ENCODE peak calls at places on chromosomes 1 and 21, in seven cellular contexts. One of them, this sample, is unnamed.

GRCh38 chr1:172909606-172910326 is 141.0 kb downstream of the TNFSF18 start:
- DNase-seq in PC-3: peak; percentile 98
- DNase-seq in A549: peak; percentile 37
- DNase-seq in HepG2: no peak
- DNase-seq in IMR-90: peak; percentile 100
- DNase-seq in Peyer's patch: no peak
- DNase-seq in tibial nerve: no peak
- DNase-seq in this sample: no peak

GRCh38 chr1:209375681-209376360 is 207.7 kb upstream of the CAMK1G start:
- DNase-seq in IMR-90: peak; percentile 71
- DNase-seq in A549: no peak
- DNase-seq in tibial nerve: no peak
- DNase-seq in HepG2: no peak
- DNase-seq in PC-3: peak; percentile 67
- DNase-seq in Peyer's patch: no peak
- DNase-seq in this sample: no peak

GRCh38 chr1:54502342-54502741 is 45.7 kb upstream of the ACOT11 start:
- DNase-seq in IMR-90: no peak
- DNase-seq in Peyer's patch: no peak
- DNase-seq in PC-3: no peak
- DNase-seq in A549: no peak
- DNase-seq in HepG2: no peak
- DNase-seq in tibial nerve: no peak
- DNase-seq in this sample: no peak

GRCh38 chr1:74193908-74194307 is 4.1 kb downstream of the LRRIQ3 start:
- DNase-seq in tibial nerve: no peak
- DNase-seq in HepG2: peak; percentile 1
- DNase-seq in IMR-90: peak; percentile 79
- DNase-seq in Peyer's patch: no peak
- DNase-seq in A549: no peak
- DNase-seq in PC-3: peak; percentile 24
- DNase-seq in this sample: no peak

GRCh38 chr1:168386949-168387586 is 106.4 kb downstream of the TBX19 start:
- DNase-seq in A549: peak; percentile 64
- DNase-seq in PC-3: peak; percentile 59
- DNase-seq in tibial nerve: no peak
- DNase-seq in Peyer's patch: no peak
- DNase-seq in HepG2: no peak
- DNase-seq in IMR-90: no peak
- DNase-seq in this sample: peak; percentile 78

GRCh38 chr1:203320546-203321272 is 15.4 kb downstream of the BTG2 start:
- DNase-seq in Peyer's patch: peak; percentile 67
- DNase-seq in A549: no peak
- DNase-seq in IMR-90: peak; percentile 63
- DNase-seq in HepG2: no peak
- DNase-seq in PC-3: no peak
- DNase-seq in tibial nerve: no peak
- DNase-seq in this sample: peak; percentile 88

GRCh38 chr1:54485417-54485816 is 62.6 kb upstream of the ACOT11 start:
- DNase-seq in A549: no peak
- DNase-seq in Peyer's patch: no peak
- DNase-seq in PC-3: no peak
- DNase-seq in tibial nerve: no peak
- DNase-seq in HepG2: no peak
- DNase-seq in IMR-90: no peak
- DNase-seq in this sample: no peak

GRCh38 chr1:200302192-200302892 is 107.5 kb downstream of the ZNF281 start:
- DNase-seq in Peyer's patch: peak; percentile 57
- DNase-seq in HepG2: no peak
- DNase-seq in IMR-90: peak; percentile 47
- DNase-seq in tibial nerve: no peak
- DNase-seq in PC-3: peak; percentile 67
- DNase-seq in A549: peak; percentile 38
- DNase-seq in this sample: peak; percentile 73

GRCh38 chr1:41434748-41435449 is 49.6 kb downstream of the EDN2 start:
- DNase-seq in Peyer's patch: peak; percentile 5
- DNase-seq in tibial nerve: no peak
- DNase-seq in PC-3: no peak
- DNase-seq in A549: no peak
- DNase-seq in HepG2: no peak
- DNase-seq in IMR-90: no peak
- DNase-seq in this sample: no peak

GRCh38 chr1:54859687-54860391 is 27.2 kb downstream of the DHCR24 start:
- DNase-seq in PC-3: peak; percentile 30
- DNase-seq in IMR-90: no peak
- DNase-seq in tibial nerve: no peak
- DNase-seq in Peyer's patch: no peak
- DNase-seq in A549: no peak
- DNase-seq in HepG2: no peak
- DNase-seq in this sample: no peak

GRCh38 chr1:18913065-18913502 is 10.7 kb upstream of the ALDH4A1 start:
- DNase-seq in IMR-90: peak; percentile 82
- DNase-seq in tibial nerve: peak; percentile 56
- DNase-seq in A549: peak; percentile 92
- DNase-seq in HepG2: peak; percentile 66
- DNase-seq in PC-3: peak; percentile 77
- DNase-seq in Peyer's patch: peak; percentile 86
- DNase-seq in this sample: peak; percentile 72

GRCh38 chr1:28517649-28517999 is 11.8 kb downstream of the RCC1 start:
- DNase-seq in PC-3: no peak
- DNase-seq in IMR-90: peak; percentile 37
- DNase-seq in tibial nerve: no peak
- DNase-seq in Peyer's patch: no peak
- DNase-seq in HepG2: no peak
- DNase-seq in A549: no peak
- DNase-seq in this sample: no peak

GRCh38 chr21:26850116-26850643 is 5.0 kb upstream of the ADAMTS1 start:
- DNase-seq in IMR-90: peak; percentile 59
- DNase-seq in HepG2: peak; percentile 36
- DNase-seq in A549: no peak
- DNase-seq in PC-3: peak; percentile 80
- DNase-seq in tibial nerve: no peak
- DNase-seq in Peyer's patch: no peak
- DNase-seq in this sample: no peak

GRCh38 chr1:93770640-93771039 is 89.0 kb upstream of the BCAR3 start:
- DNase-seq in A549: no peak
- DNase-seq in HepG2: no peak
- DNase-seq in Peyer's patch: no peak
- DNase-seq in tibial nerve: no peak
- DNase-seq in IMR-90: peak; percentile 27
- DNase-seq in PC-3: peak; percentile 28
- DNase-seq in this sample: no peak

GRCh38 chr1:153977250-153978240 is at the start of gene JTB:
- DNase-seq in Peyer's patch: peak; percentile 91
- DNase-seq in IMR-90: peak; percentile 78
- DNase-seq in PC-3: peak; percentile 89
- DNase-seq in A549: peak; percentile 90
- DNase-seq in HepG2: peak; percentile 83
- DNase-seq in tibial nerve: peak; percentile 87
- DNase-seq in this sample: peak; percentile 77

GRCh38 chr1:192866224-192866868 is 57.5 kb downstream of the RGS2 start:
- DNase-seq in A549: no peak
- DNase-seq in tibial nerve: no peak
- DNase-seq in Peyer's patch: no peak
- DNase-seq in PC-3: no peak
- DNase-seq in HepG2: no peak
- DNase-seq in IMR-90: no peak
- DNase-seq in this sample: no peak

GRCh38 chr1:2975466-2976179 is 45.6 kb upstream of the ACTRT2 start:
- DNase-seq in HepG2: no peak
- DNase-seq in IMR-90: no peak
- DNase-seq in Peyer's patch: peak; percentile 23
- DNase-seq in A549: no peak
- DNase-seq in PC-3: no peak
- DNase-seq in tibial nerve: no peak
- DNase-seq in this sample: no peak

GRCh38 chr1:20720631-20721051 is 2.8 kb upstream of the KIF17 start:
- DNase-seq in IMR-90: no peak
- DNase-seq in PC-3: no peak
- DNase-seq in tibial nerve: no peak
- DNase-seq in Peyer's patch: peak; percentile 39
- DNase-seq in A549: no peak
- DNase-seq in HepG2: no peak
- DNase-seq in this sample: no peak

GRCh38 chr1:96918406-96918805 is 196.8 kb downstream of the PTBP2 start:
- DNase-seq in Peyer's patch: no peak
- DNase-seq in IMR-90: peak; percentile 76
- DNase-seq in A549: no peak
- DNase-seq in PC-3: no peak
- DNase-seq in tibial nerve: no peak
- DNase-seq in HepG2: no peak
- DNase-seq in this sample: no peak

GRCh38 chr1:154955039-154955717 is 721 bp downstream of the PBXIP1 start:
- DNase-seq in HepG2: peak; percentile 77
- DNase-seq in tibial nerve: no peak
- DNase-seq in Peyer's patch: peak; percentile 71
- DNase-seq in IMR-90: peak; percentile 82
- DNase-seq in A549: no peak
- DNase-seq in PC-3: no peak
- DNase-seq in this sample: peak; percentile 96

GRCh38 chr1:207302618-207303408 is 18.7 kb upstream of the CD55 start:
- DNase-seq in A549: no peak
- DNase-seq in IMR-90: no peak
- DNase-seq in Peyer's patch: no peak
- DNase-seq in tibial nerve: no peak
- DNase-seq in PC-3: peak; percentile 41
- DNase-seq in HepG2: no peak
- DNase-seq in this sample: no peak

GRCh38 chr21:44371596-44371995 is 18.2 kb downstream of the TRPM2 start:
- DNase-seq in HepG2: no peak
- DNase-seq in PC-3: no peak
- DNase-seq in A549: no peak
- DNase-seq in tibial nerve: no peak
- DNase-seq in Peyer's patch: no peak
- DNase-seq in IMR-90: no peak
- DNase-seq in this sample: no peak
- H3K27ac ChIP-seq in HepG2: no peak overlapping the region
- H3K27ac ChIP-seq in PC-3: no peak overlapping the region
- H3K27ac ChIP-seq in A549: no peak overlapping the region
- H3K27ac ChIP-seq in tibial nerve: no peak overlapping the region
- H3K27ac ChIP-seq in Peyer's patch: no peak overlapping the region
- H3K27ac ChIP-seq in IMR-90: no peak overlapping the region
- H3K27ac ChIP-seq in this sample: no peak overlapping the region

DNA sequence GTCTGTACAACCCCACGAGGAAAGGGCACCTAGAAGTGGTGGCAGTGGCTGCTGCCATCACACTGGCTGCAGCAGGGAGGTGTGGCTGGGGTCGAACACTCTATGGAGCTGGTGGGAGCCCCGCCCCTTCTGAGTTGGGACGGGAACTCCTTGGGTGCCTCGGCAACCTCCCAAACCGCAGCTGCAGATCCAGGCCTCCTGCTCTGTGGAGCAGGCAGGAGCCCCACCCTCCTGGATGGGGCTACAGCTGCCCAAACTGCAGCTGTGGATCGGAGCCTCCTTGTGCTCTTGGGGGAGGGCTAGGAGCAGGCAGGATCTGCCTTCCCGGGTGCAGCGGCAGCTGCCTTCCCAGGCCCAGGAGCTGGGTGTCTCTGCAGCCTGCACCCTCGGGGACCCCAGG is 38.9 kb upstream of the TARDBP start:
- DNase-seq in IMR-90: no peak
- DNase-seq in tibial nerve: peak; percentile 55
- DNase-seq in A549: no peak
- DNase-seq in PC-3: no peak
- DNase-seq in HepG2: no peak
- DNase-seq in Peyer's patch: no peak
- DNase-seq in this sample: no peak
- TF ChIP-seq CTCF in IMR-90: no peak
- TF ChIP-seq CTCF in tibial nerve: no peak
- TF ChIP-seq CTCF in A549: no peak
- TF ChIP-seq CTCF in PC-3: no peak
- TF ChIP-seq CTCF in HepG2: no peak
- TF ChIP-seq CTCF in Peyer's patch: no peak
- TF ChIP-seq CTCF in this sample: no peak

DNA sequence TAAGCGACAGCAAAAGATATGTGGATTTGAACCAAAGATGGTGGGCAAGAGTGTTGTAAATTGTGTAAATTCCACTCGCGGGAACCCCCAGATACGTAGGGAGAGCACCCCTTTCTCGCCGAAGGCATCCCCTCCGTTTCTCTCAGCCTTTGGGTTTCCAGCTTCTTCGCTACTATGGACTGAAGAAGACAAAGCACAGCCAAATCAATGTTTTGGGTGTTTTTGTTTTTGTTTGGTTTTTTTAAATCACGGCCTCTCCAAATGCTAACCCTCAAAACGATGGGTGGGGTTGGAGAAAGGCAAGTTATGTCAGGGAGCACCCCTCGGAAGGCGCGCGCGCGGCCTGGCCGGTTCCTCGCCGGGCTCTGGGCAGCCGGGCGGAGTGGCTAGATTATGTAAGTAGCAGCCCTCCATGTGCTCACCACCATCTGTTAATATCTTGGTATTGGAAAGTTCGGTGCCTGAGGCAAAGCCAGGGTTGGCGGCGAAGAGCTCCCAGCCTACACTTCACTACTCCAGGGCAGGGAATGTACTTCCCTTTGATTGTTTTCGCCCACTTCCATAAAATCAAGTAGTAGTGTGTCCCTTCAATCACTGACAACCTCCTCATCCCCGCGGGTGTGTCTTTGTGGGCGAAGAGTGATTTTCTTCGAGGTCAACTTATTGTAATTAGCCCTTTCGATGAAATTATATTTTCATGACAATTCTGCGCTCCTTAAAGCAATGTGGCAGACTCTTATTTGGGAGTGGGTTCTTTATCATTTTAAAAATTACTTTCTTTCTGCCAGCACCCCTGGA is 4.0 kb upstream of the PROX1 start:
- DNase-seq in tibial nerve: no peak
- DNase-seq in PC-3: no peak
- DNase-seq in IMR-90: no peak
- DNase-seq in Peyer's patch: no peak
- DNase-seq in HepG2: no peak
- DNase-seq in A549: no peak
- DNase-seq in this sample: no peak
- H3K27ac ChIP-seq in tibial nerve: no peak overlapping the region
- H3K27ac ChIP-seq in PC-3: no peak overlapping the region
- H3K27ac ChIP-seq in IMR-90: no peak overlapping the region
- H3K27ac ChIP-seq in Peyer's patch: no peak overlapping the region
- H3K27ac ChIP-seq in HepG2: peak overlapping the region; percentile 11
- H3K27ac ChIP-seq in A549: no peak overlapping the region
- H3K27ac ChIP-seq in this sample: no peak overlapping the region

GRCh38 chr1:119370748-119371147 is 2.2 kb downstream of the HAO2 start:
- DNase-seq in HepG2: no peak
- DNase-seq in IMR-90: no peak
- DNase-seq in A549: no peak
- DNase-seq in PC-3: no peak
- DNase-seq in tibial nerve: no peak
- DNase-seq in Peyer's patch: no peak
- DNase-seq in this sample: no peak

GRCh38 chr1:119371800-119372199 is 3.2 kb downstream of the HAO2 start:
- DNase-seq in tibial nerve: no peak
- DNase-seq in Peyer's patch: no peak
- DNase-seq in IMR-90: no peak
- DNase-seq in PC-3: no peak
- DNase-seq in A549: no peak
- DNase-seq in HepG2: peak; percentile 16
- DNase-seq in this sample: no peak

GRCh38 chr1:119374208-119374877 is 5.8 kb downstream of the HAO2 start:
- DNase-seq in HepG2: no peak
- DNase-seq in tibial nerve: no peak
- DNase-seq in A549: peak; percentile 22
- DNase-seq in IMR-90: no peak
- DNase-seq in PC-3: peak; percentile 85
- DNase-seq in Peyer's patch: no peak
- DNase-seq in this sample: no peak

GRCh38 chr1:119373465-119373864 is 4.9 kb downstream of the HAO2 start:
- DNase-seq in PC-3: peak; percentile 78
- DNase-seq in A549: peak; percentile 29
- DNase-seq in tibial nerve: no peak
- DNase-seq in Peyer's patch: no peak
- DNase-seq in HepG2: no peak
- DNase-seq in IMR-90: peak; percentile 31
- DNase-seq in this sample: no peak

GRCh38 chr1:119372493-119373086 is 4.0 kb downstream of the HAO2 start:
- DNase-seq in A549: peak; percentile 46
- DNase-seq in tibial nerve: no peak
- DNase-seq in HepG2: peak; percentile 70
- DNase-seq in Peyer's patch: no peak
- DNase-seq in IMR-90: no peak
- DNase-seq in PC-3: peak; percentile 80
- DNase-seq in this sample: no peak
- TF ChIP-seq CTCF in A549: peak; percentile 31
- TF ChIP-seq CTCF in tibial nerve: no peak
- TF ChIP-seq CTCF in HepG2: peak; percentile 72
- TF ChIP-seq CTCF in Peyer's patch: peak; percentile 69
- TF ChIP-seq CTCF in IMR-90: no peak
- TF ChIP-seq CTCF in PC-3: peak; percentile 64
- TF ChIP-seq CTCF in this sample: no peak

This sample was measured in CD8-positive, alpha-beta T cell.